ENCODE peak calls at places on chromosome 5, in seven cellular contexts. One of them, this sample, is unnamed.

GRCh38 chr5:126866837-126867236 is 89.9 kb downstream of the LMNB1 start:
- DNase-seq in astrocyte of the spinal cord: no peak
- DNase-seq in fibroblast of pulmonary artery: no peak
- DNase-seq in endothelial cell: no peak
- DNase-seq in OCI-LY7: no peak
- DNase-seq in progenitor cell of endocrine pancreas: no peak
- DNase-seq in fibroblast of mammary gland: no peak
- DNase-seq in this sample: no peak

GRCh38 chr5:58127486-58128220 is 332.2 kb downstream of the PLK2 start:
- DNase-seq in astrocyte of the spinal cord: peak; percentile 19
- DNase-seq in fibroblast of pulmonary artery: no peak
- DNase-seq in endothelial cell: no peak
- DNase-seq in OCI-LY7: no peak
- DNase-seq in progenitor cell of endocrine pancreas: no peak
- DNase-seq in fibroblast of mammary gland: no peak
- DNase-seq in this sample: no peak

GRCh38 chr5:77847129-77847460 is 71.0 kb upstream of the TBCA start:
- DNase-seq in astrocyte of the spinal cord: no peak
- DNase-seq in fibroblast of pulmonary artery: no peak
- DNase-seq in endothelial cell: no peak
- DNase-seq in OCI-LY7: no peak
- DNase-seq in progenitor cell of endocrine pancreas: no peak
- DNase-seq in fibroblast of mammary gland: no peak
- DNase-seq in this sample: no peak

GRCh38 chr5:35096209-35096608 is 48.5 kb upstream of the AGXT2 start:
- DNase-seq in astrocyte of the spinal cord: no peak
- DNase-seq in fibroblast of pulmonary artery: no peak
- DNase-seq in endothelial cell: no peak
- DNase-seq in OCI-LY7: no peak
- DNase-seq in progenitor cell of endocrine pancreas: no peak
- DNase-seq in fibroblast of mammary gland: peak; percentile 83
- DNase-seq in this sample: no peak

GRCh38 chr5:37696190-37697021 is 143.4 kb downstream of the GDNF start:
- DNase-seq in astrocyte of the spinal cord: peak; percentile 74
- DNase-seq in fibroblast of pulmonary artery: peak; percentile 25
- DNase-seq in endothelial cell: no peak
- DNase-seq in OCI-LY7: no peak
- DNase-seq in progenitor cell of endocrine pancreas: no peak
- DNase-seq in fibroblast of mammary gland: peak; percentile 71
- DNase-seq in this sample: no peak

GRCh38 chr5:133991171-133991910 is 13.4 kb downstream of the VDAC1 start:
- DNase-seq in astrocyte of the spinal cord: no peak
- DNase-seq in fibroblast of pulmonary artery: no peak
- DNase-seq in endothelial cell: no peak
- DNase-seq in OCI-LY7: no peak
- DNase-seq in progenitor cell of endocrine pancreas: no peak
- DNase-seq in fibroblast of mammary gland: no peak
- DNase-seq in this sample: no peak

GRCh38 chr5:108858959-108859358 is 111.3 kb downstream of the FER start:
- DNase-seq in astrocyte of the spinal cord: peak; percentile 5
- DNase-seq in fibroblast of pulmonary artery: peak; percentile 70
- DNase-seq in endothelial cell: no peak
- DNase-seq in OCI-LY7: peak; percentile 68
- DNase-seq in progenitor cell of endocrine pancreas: no peak
- DNase-seq in fibroblast of mammary gland: peak; percentile 57
- DNase-seq in this sample: no peak

GRCh38 chr5:177592010-177592834 is at the start of gene TMED9:
- DNase-seq in astrocyte of the spinal cord: peak; percentile 75
- DNase-seq in fibroblast of pulmonary artery: peak; percentile 81
- DNase-seq in endothelial cell: peak; percentile 91
- DNase-seq in OCI-LY7: peak; percentile 90
- DNase-seq in progenitor cell of endocrine pancreas: peak; percentile 77
- DNase-seq in fibroblast of mammary gland: peak; percentile 65
- DNase-seq in this sample: peak; percentile 95

GRCh38 chr5:160441352-160441781 is 19.7 kb downstream of the PTTG1 start:
- DNase-seq in astrocyte of the spinal cord: no peak
- DNase-seq in fibroblast of pulmonary artery: no peak
- DNase-seq in endothelial cell: no peak
- DNase-seq in OCI-LY7: no peak
- DNase-seq in progenitor cell of endocrine pancreas: no peak
- DNase-seq in fibroblast of mammary gland: no peak
- DNase-seq in this sample: no peak

GRCh38 chr5:38650540-38651275 is 94.3 kb upstream of the LIFR start:
- DNase-seq in astrocyte of the spinal cord: peak; percentile 64
- DNase-seq in fibroblast of pulmonary artery: peak; percentile 35
- DNase-seq in endothelial cell: no peak
- DNase-seq in OCI-LY7: no peak
- DNase-seq in progenitor cell of endocrine pancreas: no peak
- DNase-seq in fibroblast of mammary gland: peak; percentile 50
- DNase-seq in this sample: no peak

GRCh38 chr5:50653946-50654345 is 12.5 kb upstream of the PARP8 start:
- DNase-seq in astrocyte of the spinal cord: no peak
- DNase-seq in fibroblast of pulmonary artery: no peak
- DNase-seq in endothelial cell: no peak
- DNase-seq in OCI-LY7: peak; percentile 89
- DNase-seq in progenitor cell of endocrine pancreas: no peak
- DNase-seq in fibroblast of mammary gland: no peak
- DNase-seq in this sample: no peak

GRCh38 chr5:109516385-109516784 is 106.6 kb upstream of the PJA2 start:
- DNase-seq in astrocyte of the spinal cord: no peak
- DNase-seq in fibroblast of pulmonary artery: peak; percentile 7
- DNase-seq in endothelial cell: no peak
- DNase-seq in OCI-LY7: no peak
- DNase-seq in progenitor cell of endocrine pancreas: no peak
- DNase-seq in fibroblast of mammary gland: peak; percentile 51
- DNase-seq in this sample: no peak

GRCh38 chr5:108655750-108656450 is 91.8 kb upstream of the FER start:
- DNase-seq in astrocyte of the spinal cord: peak; percentile 25
- DNase-seq in fibroblast of pulmonary artery: peak; percentile 88
- DNase-seq in endothelial cell: no peak
- DNase-seq in OCI-LY7: no peak
- DNase-seq in progenitor cell of endocrine pancreas: no peak
- DNase-seq in fibroblast of mammary gland: peak; percentile 80
- DNase-seq in this sample: no peak

GRCh38 chr5:11502783-11503182 is 401.5 kb downstream of the CTNND2 start:
- DNase-seq in astrocyte of the spinal cord: no peak
- DNase-seq in fibroblast of pulmonary artery: no peak
- DNase-seq in endothelial cell: no peak
- DNase-seq in OCI-LY7: no peak
- DNase-seq in progenitor cell of endocrine pancreas: no peak
- DNase-seq in fibroblast of mammary gland: no peak
- DNase-seq in this sample: no peak

GRCh38 chr5:149466457-149466972 is 84.7 kb downstream of the CSNK1A1 start:
- DNase-seq in astrocyte of the spinal cord: peak; percentile 66
- DNase-seq in fibroblast of pulmonary artery: peak; percentile 52
- DNase-seq in endothelial cell: no peak
- DNase-seq in OCI-LY7: no peak
- DNase-seq in progenitor cell of endocrine pancreas: no peak
- DNase-seq in fibroblast of mammary gland: peak; percentile 97
- DNase-seq in this sample: peak; percentile 87

GRCh38 chr5:91264311-91265051 is 118.6 kb downstream of the ARRDC3 start:
- DNase-seq in astrocyte of the spinal cord: no peak
- DNase-seq in fibroblast of pulmonary artery: no peak
- DNase-seq in endothelial cell: no peak
- DNase-seq in OCI-LY7: no peak
- DNase-seq in progenitor cell of endocrine pancreas: no peak
- DNase-seq in fibroblast of mammary gland: no peak
- DNase-seq in this sample: no peak

GRCh38 chr5:154778534-154778933 is 23.4 kb downstream of the LARP1 start:
- DNase-seq in astrocyte of the spinal cord: no peak
- DNase-seq in fibroblast of pulmonary artery: no peak
- DNase-seq in endothelial cell: no peak
- DNase-seq in OCI-LY7: no peak
- DNase-seq in progenitor cell of endocrine pancreas: no peak
- DNase-seq in fibroblast of mammary gland: no peak
- DNase-seq in this sample: no peak

GRCh38 chr5:108093186-108093585 is 288.7 kb downstream of the FBXL17 start:
- DNase-seq in astrocyte of the spinal cord: peak; percentile 22
- DNase-seq in fibroblast of pulmonary artery: peak; percentile 22
- DNase-seq in endothelial cell: no peak
- DNase-seq in OCI-LY7: peak; percentile 4
- DNase-seq in progenitor cell of endocrine pancreas: no peak
- DNase-seq in fibroblast of mammary gland: peak; percentile 36
- DNase-seq in this sample: no peak

GRCh38 chr5:36374275-36374862 is 72.7 kb upstream of the RANBP3L start:
- DNase-seq in astrocyte of the spinal cord: peak; percentile 89
- DNase-seq in fibroblast of pulmonary artery: peak; percentile 58
- DNase-seq in endothelial cell: no peak
- DNase-seq in OCI-LY7: no peak
- DNase-seq in progenitor cell of endocrine pancreas: no peak
- DNase-seq in fibroblast of mammary gland: peak; percentile 93
- DNase-seq in this sample: no peak

GRCh38 chr5:167030500-167031120 is 1260.8 kb upstream of the WWC1 start:
- DNase-seq in astrocyte of the spinal cord: no peak
- DNase-seq in fibroblast of pulmonary artery: no peak
- DNase-seq in endothelial cell: peak; percentile 60
- DNase-seq in OCI-LY7: no peak
- DNase-seq in progenitor cell of endocrine pancreas: no peak
- DNase-seq in fibroblast of mammary gland: peak; percentile 4
- DNase-seq in this sample: no peak

GRCh38 chr5:91864902-91865420 is 481.8 kb upstream of the ARRDC3 start:
- DNase-seq in astrocyte of the spinal cord: no peak
- DNase-seq in fibroblast of pulmonary artery: no peak
- DNase-seq in endothelial cell: no peak
- DNase-seq in OCI-LY7: no peak
- DNase-seq in progenitor cell of endocrine pancreas: no peak
- DNase-seq in fibroblast of mammary gland: no peak
- DNase-seq in this sample: no peak

GRCh38 chr5:93342563-93343061 is 238.4 kb downstream of the NR2F1-AS1 start:
- DNase-seq in astrocyte of the spinal cord: no peak
- DNase-seq in fibroblast of pulmonary artery: no peak
- DNase-seq in endothelial cell: no peak
- DNase-seq in OCI-LY7: no peak
- DNase-seq in progenitor cell of endocrine pancreas: no peak
- DNase-seq in fibroblast of mammary gland: no peak
- DNase-seq in this sample: no peak

GRCh38 chr5:111781200-111781599 is 24.2 kb upstream of the NREP start:
- DNase-seq in astrocyte of the spinal cord: peak; percentile 71
- DNase-seq in fibroblast of pulmonary artery: peak; percentile 57
- DNase-seq in endothelial cell: no peak
- DNase-seq in OCI-LY7: no peak
- DNase-seq in progenitor cell of endocrine pancreas: no peak
- DNase-seq in fibroblast of mammary gland: peak; percentile 48
- DNase-seq in this sample: no peak

GRCh38 chr5:147752033-147752432 is 30.5 kb downstream of the JAKMIP2 start:
- DNase-seq in astrocyte of the spinal cord: no peak
- DNase-seq in fibroblast of pulmonary artery: no peak
- DNase-seq in endothelial cell: no peak
- DNase-seq in OCI-LY7: no peak
- DNase-seq in progenitor cell of endocrine pancreas: no peak
- DNase-seq in fibroblast of mammary gland: no peak
- DNase-seq in this sample: no peak

GRCh38 chr5:170319281-170319680 is 21.7 kb upstream of the LCP2 start:
- DNase-seq in astrocyte of the spinal cord: no peak
- DNase-seq in fibroblast of pulmonary artery: no peak
- DNase-seq in endothelial cell: no peak
- DNase-seq in OCI-LY7: no peak
- DNase-seq in progenitor cell of endocrine pancreas: no peak
- DNase-seq in fibroblast of mammary gland: no peak
- DNase-seq in this sample: no peak

GRCh38 chr5:116289276-116289675 is 204.5 kb downstream of the COMMD10 start:
- DNase-seq in astrocyte of the spinal cord: no peak
- DNase-seq in fibroblast of pulmonary artery: no peak
- DNase-seq in endothelial cell: peak; percentile 10
- DNase-seq in OCI-LY7: no peak
- DNase-seq in progenitor cell of endocrine pancreas: no peak
- DNase-seq in fibroblast of mammary gland: no peak
- DNase-seq in this sample: no peak
- TF ChIP-seq CTCF in astrocyte of the spinal cord: peak; percentile 16
- TF ChIP-seq CTCF in fibroblast of pulmonary artery: no peak
- TF ChIP-seq CTCF in endothelial cell: peak; percentile 47
- TF ChIP-seq CTCF in OCI-LY7: peak; percentile 19
- TF ChIP-seq CTCF in progenitor cell of endocrine pancreas: no peak
- TF ChIP-seq CTCF in fibroblast of mammary gland: peak; percentile 9
- TF ChIP-seq CTCF in this sample: no peak

GRCh38 chr5:140855772-140856674 is at the start of gene PCDHA10:
- DNase-seq in astrocyte of the spinal cord: peak; percentile 5
- DNase-seq in fibroblast of pulmonary artery: peak; percentile 15
- DNase-seq in endothelial cell: no peak
- DNase-seq in OCI-LY7: peak; percentile 18
- DNase-seq in progenitor cell of endocrine pancreas: no peak
- DNase-seq in fibroblast of mammary gland: peak; percentile 20
- DNase-seq in this sample: no peak
- TF ChIP-seq CTCF in astrocyte of the spinal cord: no peak
- TF ChIP-seq CTCF in fibroblast of pulmonary artery: no peak
- TF ChIP-seq CTCF in endothelial cell: peak; percentile 55
- TF ChIP-seq CTCF in OCI-LY7: peak; percentile 68
- TF ChIP-seq CTCF in progenitor cell of endocrine pancreas: peak; percentile 61
- TF ChIP-seq CTCF in fibroblast of mammary gland: peak; percentile 8
- TF ChIP-seq CTCF in this sample: peak; percentile 75

GRCh38 chr5:176447538-176447981 is 625 bp upstream of the FAF2 start:
- DNase-seq in astrocyte of the spinal cord: no peak
- DNase-seq in fibroblast of pulmonary artery: no peak
- DNase-seq in endothelial cell: no peak
- DNase-seq in OCI-LY7: no peak
- DNase-seq in progenitor cell of endocrine pancreas: peak; percentile 48
- DNase-seq in fibroblast of mammary gland: no peak
- DNase-seq in this sample: no peak
- TF ChIP-seq CTCF in astrocyte of the spinal cord: no peak
- TF ChIP-seq CTCF in fibroblast of pulmonary artery: no peak
- TF ChIP-seq CTCF in endothelial cell: no peak
- TF ChIP-seq CTCF in OCI-LY7: no peak
- TF ChIP-seq CTCF in progenitor cell of endocrine pancreas: no peak
- TF ChIP-seq CTCF in fibroblast of mammary gland: no peak
- TF ChIP-seq CTCF in this sample: no peak

GRCh38 chr5:131587541-131587940 is 47.5 kb downstream of the RAPGEF6 start:
- DNase-seq in astrocyte of the spinal cord: peak; percentile 13
- DNase-seq in fibroblast of pulmonary artery: no peak
- DNase-seq in endothelial cell: no peak
- DNase-seq in OCI-LY7: no peak
- DNase-seq in progenitor cell of endocrine pancreas: no peak
- DNase-seq in fibroblast of mammary gland: peak; percentile 46
- DNase-seq in this sample: no peak

GRCh38 chr5:131595088-131596033 is 39.7 kb downstream of the RAPGEF6 start:
- DNase-seq in astrocyte of the spinal cord: no peak
- DNase-seq in fibroblast of pulmonary artery: no peak
- DNase-seq in endothelial cell: no peak
- DNase-seq in OCI-LY7: no peak
- DNase-seq in progenitor cell of endocrine pancreas: no peak
- DNase-seq in fibroblast of mammary gland: no peak
- DNase-seq in this sample: no peak

GRCh38 chr5:131589510-131590348 is 45.3 kb downstream of the RAPGEF6 start:
- DNase-seq in astrocyte of the spinal cord: peak; percentile 56
- DNase-seq in fibroblast of pulmonary artery: peak; percentile 79
- DNase-seq in endothelial cell: peak; percentile 55
- DNase-seq in OCI-LY7: peak; percentile 71
- DNase-seq in progenitor cell of endocrine pancreas: peak; percentile 16
- DNase-seq in fibroblast of mammary gland: peak; percentile 67
- DNase-seq in this sample: no peak
- TF ChIP-seq CTCF in astrocyte of the spinal cord: peak; percentile 89
- TF ChIP-seq CTCF in fibroblast of pulmonary artery: peak; percentile 94
- TF ChIP-seq CTCF in endothelial cell: peak; percentile 67
- TF ChIP-seq CTCF in OCI-LY7: peak; percentile 96
- TF ChIP-seq CTCF in progenitor cell of endocrine pancreas: peak; percentile 86
- TF ChIP-seq CTCF in fibroblast of mammary gland: peak; percentile 96
- TF ChIP-seq CTCF in this sample: peak; percentile 95

This sample was measured in chondrocyte.